ENCODE peak calls at places on chromosomes 11 and 22, in ten cellular contexts. F is RWPE1, X is LNCaP clone FGC, M is left ventricle myocardium inferior, Z is endothelial cell, B is fibroblast of lung, C is osteoblast, W is fibroblast of mammary gland, E is breast epithelium, D is cardiac muscle cell. H is an unnamed sample.

GRCh38 chr22:46909237-46910030 is 147.0 kb downstream of the TBC1D22A start:
- DNase-seq in F (no peak), X (no peak), M (no peak), Z (no peak), B (no peak), C (no peak), W (no peak), E (no peak), D (no peak), H (no peak)

GRCh38 chr11:68213135-68213515 is at the start of gene KMT5B:
- DNase-seq in F (peak), X (no peak), M (peak), Z (no peak), B (peak), C (peak), W (peak), E (peak), D (peak), H (peak)

GRCh38 chr11:75272391-75272790 is 31.8 kb downstream of the TPBGL start:
- DNase-seq in F (no peak), X (no peak), M (no peak), Z (no peak), B (no peak), C (peak), W (no peak), E (peak), D (no peak), H (no peak)

GRCh38 chr11:30284836-30285235 is 38.1 kb upstream of the ARL14EP start:
- DNase-seq in F (no peak), X (no peak), M (no peak), Z (no peak), B (no peak), C (no peak), W (no peak), E (no peak), D (no peak), H (no peak)

GRCh38 chr11:5992150-5992549 is 5.4 kb upstream of the OR52L1 start:
- DNase-seq in F (no peak), X (no peak), M (no peak), Z (no peak), B (no peak), C (peak), W (peak), E (no peak), D (no peak), H (no peak)

GRCh38 chr22:28978158-28978557 is 83.5 kb downstream of the C22orf31 start:
- DNase-seq in F (peak), X (no peak), M (peak), Z (no peak), B (no peak), C (no peak), W (peak), E (no peak), D (peak), H (peak)

GRCh38 chr11:109945626-109946321 is 147.4 kb upstream of the ZC3H12C start:
- DNase-seq in F (no peak), X (no peak), M (no peak), Z (no peak), B (no peak), C (no peak), W (no peak), E (no peak), D (no peak), H (no peak)

GRCh38 chr11:797300-798092 is 585 bp downstream of the SLC25A22 start:
- DNase-seq in F (peak), X (no peak), M (peak), Z (peak), B (peak), C (peak), W (peak), E (no peak), D (peak), H (peak)

GRCh38 chr11:69343401-69344321 is 49.7 kb downstream of the MYEOV start:
- DNase-seq in F (no peak), X (no peak), M (no peak), Z (no peak), B (no peak), C (no peak), W (no peak), E (peak), D (no peak), H (no peak)

GRCh38 chr11:32311351-32312077 is 123.8 kb downstream of the WT1 start:
- DNase-seq in F (no peak), X (no peak), M (no peak), Z (no peak), B (no peak), C (no peak), W (no peak), E (no peak), D (no peak), H (no peak)

GRCh38 chr22:28123989-28124766 is 205.1 kb upstream of the PITPNB start:
- DNase-seq in F (peak), X (no peak), M (no peak), Z (no peak), B (no peak), C (no peak), W (no peak), E (no peak), D (no peak), H (no peak)

GRCh38 chr11:206516-207212 is 535 bp downstream of the BET1L start:
- DNase-seq in F (peak), X (no peak), M (no peak), Z (no peak), B (no peak), C (peak), W (peak), E (no peak), D (no peak), H (no peak)

GRCh38 chr22:50047346-50047745 is 10.8 kb downstream of the TTLL8 start:
- DNase-seq in F (no peak), X (no peak), M (no peak), Z (no peak), B (no peak), C (peak), W (no peak), E (no peak), D (no peak), H (no peak)

GRCh38 chr22:50046481-50047245 is 11.4 kb downstream of the TTLL8 start:
- DNase-seq in F (no peak), X (no peak), M (no peak), Z (no peak), B (no peak), C (peak), W (no peak), E (no peak), D (no peak), H (no peak)

GRCh38 chr22:50048836-50049235 is 9.3 kb downstream of the TTLL8 start:
- DNase-seq in F (no peak), X (no peak), M (no peak), Z (no peak), B (no peak), C (no peak), W (no peak), E (no peak), D (no peak), H (no peak)

GRCh38 chr22:50049299-50050195 is 8.6 kb downstream of the TTLL8 start:
- DNase-seq in F (no peak), X (no peak), M (no peak), Z (no peak), B (no peak), C (no peak), W (no peak), E (no peak), D (no peak), H (no peak)

GRCh38 chr22:50048066-50048765 is 9.9 kb downstream of the TTLL8 start:
- DNase-seq in F (no peak), X (no peak), M (no peak), Z (no peak), B (no peak), C (peak), W (no peak), E (no peak), D (no peak), H (no peak)
- TF ChIP-seq CTCF in F (no peak), X (no peak), M (no peak), Z (no peak), B (no peak), C (no peak), W (no peak), E (no peak), D (no peak), H (no peak)

GRCh38 chr11:8964324-8965320 is at the start of gene TMEM9B:
- DNase-seq in F (peak), X (peak), M (peak), Z (peak), B (peak), C (peak), W (peak), E (peak), D (peak), H (peak)
- TF ChIP-seq CTCF in F (no peak), X (no peak), M (no peak), Z (no peak), B (no peak), C (no peak), W (no peak), E (peak), D (no peak), H (no peak)

GRCh38 chr11:131584694-131585592 is 214.5 kb downstream of the NTM start:
- DNase-seq in F (no peak), X (no peak), M (peak), Z (peak), B (peak), C (no peak), W (no peak), E (no peak), D (peak), H (no peak)
- TF ChIP-seq CTCF in F (no peak), X (peak), M (peak), Z (peak), B (peak), C (peak), W (no peak), E (no peak), D (peak), H (no peak)

GRCh38 chr11:12402027-12402426 is 24.7 kb downstream of the PARVA start:
- DNase-seq in F (no peak), X (no peak), M (no peak), Z (no peak), B (no peak), C (no peak), W (no peak), E (no peak), D (no peak), H (no peak)
- TF ChIP-seq CTCF in F (no peak), X (no peak), M (no peak), Z (no peak), B (no peak), C (no peak), W (no peak), E (no peak), D (no peak), H (no peak)

GRCh38 chr11:100525635-100526034 is 161.5 kb upstream of the ARHGAP42 start:
- DNase-seq in F (no peak), X (no peak), M (no peak), Z (peak), B (no peak), C (no peak), W (no peak), E (no peak), D (no peak), H (peak)
- TF ChIP-seq CTCF in F (no peak), X (peak), M (no peak), Z (peak), B (no peak), C (no peak), W (no peak), E (no peak), D (no peak), H (no peak)

GRCh38 chr11:127493330-127493729 is 492.8 kb upstream of the KIRREL3 start:
- DNase-seq in F (no peak), X (no peak), M (no peak), Z (peak), B (peak), C (no peak), W (no peak), E (no peak), D (peak), H (peak)
- TF ChIP-seq CTCF in F (peak), X (peak), M (peak), Z (peak), B (no peak), C (peak), W (peak), E (no peak), D (no peak), H (peak)